ENCODE peak calls at places on chromosomes 4 and X, in four cellular contexts. F is Peyer's patch, Q is uterus, M is endodermal cell. J is an unnamed sample.

GRCh38 chrX:19372170-19373033 is 28.7 kb downstream of the PDHA1 start:
- DNase-seq in F (peak), Q (peak), M (peak), J (peak)

GRCh38 chr4:14700083-14700482 is 302.2 kb upstream of the CPEB2 start:
- DNase-seq in F (no peak), Q (no peak), M (no peak), J (no peak)

GRCh38 chrX:47264507-47265173 is 31.8 kb downstream of the USP11 start:
- DNase-seq in F (no peak), Q (no peak), M (no peak), J (no peak)

GRCh38 chr4:2436301-2436700 is 17.5 kb downstream of the CFAP99 start:
- DNase-seq in F (peak), Q (no peak), M (peak), J (no peak)

GRCh38 chr4:37542749-37543148 is 143.4 kb downstream of the RELL1 start:
- DNase-seq in F (no peak), Q (no peak), M (no peak), J (no peak)

GRCh38 chr4:38730830-38731646 is 51.8 kb downstream of the TLR10 start:
- DNase-seq in F (peak), Q (peak), M (peak), J (peak)

GRCh38 chr4:173346074-173346473 is 11.9 kb upstream of the HMGB2 start:
- DNase-seq in F (no peak), Q (no peak), M (no peak), J (no peak)

GRCh38 chrX:39613508-39613921 is 484.2 kb downstream of the BCOR start:
- DNase-seq in F (peak), Q (peak), M (peak), J (no peak)

GRCh38 chr4:13088726-13089658 is 395.1 kb downstream of the RAB28 start:
- DNase-seq in F (no peak), Q (no peak), M (no peak), J (peak)

GRCh38 chr4:3387943-3388348 is 53.8 kb upstream of the HGFAC start:
- DNase-seq in F (peak), Q (peak), M (peak), J (peak)

GRCh38 chr4:153705743-153706468 is 21.8 kb downstream of the TLR2 start:
- DNase-seq in F (no peak), Q (no peak), M (no peak), J (no peak)

GRCh38 chr4:76990288-76991080 is 40.9 kb downstream of the SEPTIN11 start:
- DNase-seq in F (no peak), Q (no peak), M (no peak), J (no peak)

GRCh38 chr4:37902212-37902611 is 11.3 kb downstream of the TBC1D1 start:
- DNase-seq in F (no peak), Q (no peak), M (no peak), J (no peak)

GRCh38 chr4:184170996-184171395 is 46.7 kb downstream of the ENPP6 start:
- DNase-seq in F (no peak), Q (no peak), M (peak), J (no peak)

GRCh38 chr4:47704693-47705325 is 133.1 kb downstream of the CORIN start:
- DNase-seq in F (no peak), Q (no peak), M (peak), J (no peak)

GRCh38 chr4:55880652-55881280 is 27.3 kb downstream of the EXOC1 start:
- DNase-seq in F (no peak), Q (no peak), M (no peak), J (no peak)

GRCh38 chr4:16607241-16607640 is 291.2 kb downstream of the LDB2 start:
- DNase-seq in F (no peak), Q (no peak), M (no peak), J (no peak)

GRCh38 chrX:144219035-144219434 is 335.2 kb downstream of the UBE2NL start:
- DNase-seq in F (no peak), Q (no peak), M (peak), J (no peak)

GRCh38 chr4:5217411-5217810 is 166.1 kb downstream of the STK32B start:
- DNase-seq in F (no peak), Q (no peak), M (no peak), J (no peak)

GRCh38 chr4:17236686-17237085 is 275.2 kb downstream of the QDPR start:
- DNase-seq in F (no peak), Q (no peak), M (no peak), J (no peak)

GRCh38 chrX:37958493-37959211 is 47.7 kb upstream of the SYTL5 start:
- DNase-seq in F (no peak), Q (no peak), M (no peak), J (no peak)

GRCh38 chr4:3037957-3038451 is 36.3 kb downstream of the HTT-AS start:
- DNase-seq in F (no peak), Q (no peak), M (no peak), J (peak)

GRCh38 chrX:140501321-140501720 is 3.5 kb downstream of the SOX3 start:
- DNase-seq in F (no peak), Q (no peak), M (peak), J (no peak)

GRCh38 chr4:59848457-59848856 is 1351.7 kb upstream of the ADGRL3 start:
- DNase-seq in F (no peak), Q (no peak), M (peak), J (no peak)

GRCh38 chrX:120769576-120770341 is 105.9 kb downstream of the CT47B1 start:
- DNase-seq in F (no peak), Q (no peak), M (no peak), J (no peak)

GRCh38 chr4:103786014-103786413 is 66.2 kb upstream of the TACR3 start:
- DNase-seq in F (no peak), Q (no peak), M (peak), J (no peak)

GRCh38 chr4:119690871-119691270 is 62.3 kb upstream of the PDE5A start:
- DNase-seq in F (no peak), Q (no peak), M (no peak), J (no peak)

GRCh38 chr4:103137446-103137827 is 37.8 kb upstream of the BDH2 start:
- DNase-seq in F (no peak), Q (no peak), M (no peak), J (no peak)

GRCh38 chr4:165207016-165207430 is 338 bp upstream of the KLHL2 start:
- DNase-seq in F (peak), Q (no peak), M (no peak), J (peak)

GRCh38 chr4:76582074-76582816 is 147.2 kb downstream of the SHROOM3 start:
- DNase-seq in F (no peak), Q (no peak), M (no peak), J (no peak)

GRCh38 chrX:141879616-141880015 is 24.1 kb upstream of the MAGEC1 start:
- DNase-seq in F (no peak), Q (no peak), M (peak), J (no peak)

GRCh38 chr4:182738283-182739047 is 178.7 kb downstream of the DCTD start:
- DNase-seq in F (no peak), Q (no peak), M (no peak), J (no peak)

GRCh38 chr4:30756553-30756952 is 36.4 kb downstream of the PCDH7 start:
- DNase-seq in F (no peak), Q (no peak), M (no peak), J (no peak)

GRCh38 chr4:188821500-188821899 is 682.3 kb downstream of the TRIML1 start:
- DNase-seq in F (no peak), Q (no peak), M (no peak), J (no peak)

GRCh38 chr4:54423066-54423465 is 194.0 kb downstream of the PDGFRA start:
- DNase-seq in F (no peak), Q (no peak), M (no peak), J (no peak)

GRCh38 chr4:7978489-7978888 is 38.8 kb upstream of the AFAP1 start:
- DNase-seq in F (peak), Q (no peak), M (no peak), J (no peak)

GRCh38 chrX:16552546-16552945 is 97.4 kb upstream of the S100G start:
- DNase-seq in F (no peak), Q (no peak), M (no peak), J (no peak)

GRCh38 chr4:99013884-99014523 is 18.5 kb downstream of the METAP1 start:
- DNase-seq in F (no peak), Q (no peak), M (no peak), J (no peak)

GRCh38 chr4:40548256-40548655 is 81.4 kb downstream of the RBM47 start:
- DNase-seq in F (no peak), Q (no peak), M (no peak), J (no peak)

GRCh38 chr4:40544216-40544615 is 85.4 kb downstream of the RBM47 start:
- DNase-seq in F (no peak), Q (no peak), M (no peak), J (no peak)

GRCh38 chr4:40547446-40548132 is 82.1 kb downstream of the RBM47 start:
- DNase-seq in F (no peak), Q (no peak), M (no peak), J (no peak)

GRCh38 chr4:40546972-40547371 is 82.7 kb downstream of the RBM47 start:
- DNase-seq in F (no peak), Q (no peak), M (no peak), J (no peak)

DNA sequence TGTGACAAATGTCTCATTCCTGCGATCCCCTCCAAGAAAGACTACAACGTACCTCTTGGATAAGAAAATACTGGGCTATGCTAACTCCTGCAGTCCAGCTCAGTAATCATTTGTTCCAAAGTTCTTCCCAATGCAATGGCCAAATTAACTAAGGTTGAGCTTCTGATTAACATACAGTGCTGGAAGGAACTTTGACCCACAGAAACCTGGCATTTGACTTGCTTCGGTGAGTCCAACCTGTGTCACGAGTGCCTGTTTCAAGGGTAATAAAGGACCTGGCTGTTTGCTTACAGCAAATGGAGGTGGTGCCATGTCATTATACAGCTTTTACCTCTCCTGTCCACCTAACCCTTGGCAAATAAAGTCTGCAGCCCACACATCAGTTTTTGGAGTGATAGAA is 83.2 kb downstream of the RBM47 start:
- DNase-seq in F (peak), Q (no peak), M (no peak), J (no peak)
- H3K27ac ChIP-seq in F (no peak), Q (no peak), M (no peak), J (no peak)

GRCh38 chrX:45743906-45744625 is 543.4 kb upstream of the DIPK2B start:
- DNase-seq in F (no peak), Q (no peak), M (no peak), J (no peak)
- H3K27ac ChIP-seq in F (no peak), Q (no peak), M (no peak), J (no peak)

GRCh38 chrX:94942603-94943002 is 1268.6 kb downstream of the FAM133A start:
- DNase-seq in F (no peak), Q (no peak), M (peak), J (no peak)

GRCh38 chrX:94932278-94932965 is 1258.4 kb downstream of the FAM133A start:
- DNase-seq in F (no peak), Q (no peak), M (no peak), J (no peak)

GRCh38 chrX:94937491-94937890 is 1263.5 kb downstream of the FAM133A start:
- DNase-seq in F (no peak), Q (no peak), M (no peak), J (no peak)

GRCh38 chrX:94936722-94937121 is 1262.7 kb downstream of the FAM133A start:
- DNase-seq in F (no peak), Q (no peak), M (no peak), J (no peak)
- H3K27ac ChIP-seq in F (no peak), Q (no peak), M (no peak), J (no peak)

GRCh38 chr4:9983211-9983610 is 38.1 kb downstream of the SLC2A9 start:
- DNase-seq in F (no peak), Q (no peak), M (no peak), J (no peak)
- H3K27ac ChIP-seq in F (no peak), Q (no peak), M (no peak), J (no peak)

DNA sequence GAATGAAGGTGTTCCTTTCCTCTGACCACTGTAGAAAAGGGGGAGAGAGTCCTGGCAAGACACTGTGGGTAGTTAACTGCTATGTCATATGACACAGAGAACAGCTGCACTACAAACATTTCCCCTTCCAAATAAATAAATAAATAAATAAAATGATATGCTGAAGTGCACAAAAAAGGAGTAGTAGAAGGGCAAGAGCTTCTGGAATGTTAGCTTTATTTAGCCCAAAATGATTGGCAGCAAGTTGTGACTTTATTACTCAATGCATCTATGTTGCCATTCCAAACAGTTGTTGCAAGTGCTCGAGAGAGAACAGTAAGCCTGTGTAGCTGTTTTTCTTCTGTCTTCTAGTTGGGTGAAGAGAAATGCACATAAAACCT is 13.2 kb upstream of the GBA3 start:
- DNase-seq in F (no peak), Q (no peak), M (no peak), J (no peak)
- H3K27ac ChIP-seq in F (no peak), Q (peak), M (no peak), J (no peak)

J was measured in aorta.